ENCODE peak calls at places on chromosomes 1 and 21, in four cellular contexts. D is A673, F is K562, B is endodermal cell. C is an unnamed sample.

GRCh38 chr21:34836103-34836932 is 167.5 kb downstream of the CLIC6 start:
- DNase-seq in B (peak; percentile 43), D (no peak), F (no peak), C (peak; percentile 73)

GRCh38 chr1:22738522-22738921 is 27.9 kb downstream of the EPHB2 start:
- DNase-seq in B (no peak), D (no peak), F (no peak), C (no peak)

GRCh38 chr1:185054365-185055060 is 9.2 kb downstream of the RNF2 start:
- DNase-seq in B (peak; percentile 45), D (no peak), F (no peak), C (no peak)

GRCh38 chr1:70227439-70227838 is 6.3 kb downstream of the SRSF11 start:
- DNase-seq in F (no peak), D (no peak), B (no peak), C (no peak)

GRCh38 chr21:26835027-26835713 is 10.0 kb downstream of the ADAMTS1 start:
- DNase-seq in B (no peak), F (no peak), D (no peak), C (no peak)

GRCh38 chr1:41328780-41329640 is 32.2 kb upstream of the FOXO6 start:
- DNase-seq in D (no peak), B (no peak), F (no peak), C (no peak)

GRCh38 chr1:1968767-1969504 is 34.6 kb downstream of the CFAP74 start:
- DNase-seq in B (no peak), D (no peak), F (no peak), C (peak; percentile 31)

GRCh38 chr1:229124471-229125198 is 146.3 kb upstream of the RAB4A start:
- DNase-seq in D (no peak), F (no peak), B (no peak), C (no peak)

GRCh38 chr1:153404086-153404635 is 12.2 kb upstream of the S100A7A start:
- DNase-seq in F (no peak), B (peak; percentile 50), D (no peak), C (no peak)

GRCh38 chr1:196078691-196079090 is 529.5 kb downstream of the KCNT2 start:
- DNase-seq in F (peak; percentile 20), B (no peak), D (no peak), C (no peak)

GRCh38 chr1:201543871-201544521 is 5.1 kb downstream of the NAV1 start:
- DNase-seq in D (no peak), F (peak; percentile 39), B (no peak), C (no peak)

GRCh38 chr1:196372896-196373536 is 235.2 kb downstream of the KCNT2 start:
- DNase-seq in F (peak; percentile 23), B (no peak), D (peak; percentile 47), C (no peak)

GRCh38 chr1:93692001-93692400 is 10.4 kb upstream of the BCAR3 start:
- DNase-seq in D (no peak), F (no peak), B (no peak), C (no peak)

GRCh38 chr1:12386130-12386529 is 156.3 kb downstream of the VPS13D start:
- DNase-seq in D (no peak), B (no peak), F (no peak), C (no peak)

GRCh38 chr1:153967109-153967999 is at the start of gene CREB3L4:
- DNase-seq in B (peak; percentile 97), D (peak; percentile 99), F (peak; percentile 93), C (peak; percentile 91)

GRCh38 chr1:182056596-182057366 is 4.7 kb downstream of the ZNF648 start:
- DNase-seq in D (no peak), B (peak; percentile 48), F (no peak), C (no peak)

GRCh38 chr1:37999434-38000232 is 5.7 kb downstream of the FHL3 start:
- DNase-seq in D (peak; percentile 86), F (peak; percentile 92), B (peak; percentile 77), C (peak; percentile 54)

GRCh38 chr1:25738507-25738906 is 61.5 kb upstream of the SELENON start:
- DNase-seq in B (no peak), D (no peak), F (no peak), C (no peak)
- TF ChIP-seq CTCF in B (no peak), D (no peak), F (no peak), C (no peak)

GRCh38 chr1:31573261-31573660 is 3.1 kb upstream of the TINAGL1 start:
- DNase-seq in F (no peak), B (peak; percentile 36), D (no peak), C (no peak)
- H3K27me3 ChIP-seq in F (peaks cover 67% of the 10 kb centered on the region), B (no peaks in the 10 kb centered on the region), D (no peaks in the 10 kb centered on the region), C (no peaks in the 10 kb centered on the region)

DNA sequence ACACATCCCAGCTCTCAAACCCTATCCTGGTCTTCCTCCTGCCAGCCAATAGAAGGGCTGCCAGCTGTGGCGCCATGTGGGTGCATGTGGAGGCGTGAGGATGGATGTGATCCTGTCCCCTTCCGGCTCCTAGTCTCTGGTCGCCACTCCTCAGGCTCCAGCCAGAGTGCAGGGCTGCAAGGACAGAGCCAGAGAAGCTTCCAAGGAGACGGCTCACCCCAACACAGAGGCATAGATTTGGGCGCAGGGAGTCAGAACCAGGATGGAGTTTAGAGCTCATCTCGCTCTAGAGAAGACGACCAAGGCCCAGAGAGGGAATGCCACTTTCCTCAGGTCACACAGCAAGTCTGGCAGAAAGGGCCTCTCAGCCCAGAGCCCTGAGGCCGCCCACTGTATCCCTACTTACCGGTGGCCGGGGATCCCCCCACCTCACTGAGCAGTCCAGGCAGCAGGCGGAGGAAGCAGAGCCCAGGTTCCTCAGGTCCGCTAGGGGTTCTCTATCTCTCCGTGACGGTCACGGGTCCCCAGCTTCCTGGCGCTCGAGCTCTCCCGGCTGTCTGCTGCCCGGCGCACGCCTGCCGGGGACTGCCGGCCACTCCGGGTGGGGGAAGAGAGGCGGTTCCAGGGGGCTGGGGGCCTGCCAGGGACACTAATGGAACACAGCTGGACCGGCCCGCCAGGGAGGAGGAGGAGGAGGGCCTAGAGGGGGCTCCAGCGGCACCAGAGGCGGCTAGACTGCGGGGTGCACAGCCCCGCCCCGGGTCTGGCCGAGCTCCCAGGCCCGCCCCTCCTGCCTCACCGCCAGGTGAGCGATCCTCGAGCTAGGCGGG is at the start of gene COL16A1:
- DNase-seq in B (peak; percentile 85), D (peak; percentile 50), F (peak; percentile 36), C (peak; percentile 51)
- TF ChIP-seq CTCF in B (no peak), D (no peak), F (no peak), C (no peak)

GRCh38 chr1:75130312-75130677 is 3.9 kb upstream of the LHX8 start:
- DNase-seq in F (no peak), B (peak; percentile 79), D (no peak), C (no peak)
- H3K27me3 ChIP-seq in F (peaks cover 80% of the 10 kb centered on the region), B (peaks cover 96% of the 10 kb centered on the region), D (peaks cover 100% of the 10 kb centered on the region), C (peaks cover 19% of the 10 kb centered on the region)

DNA sequence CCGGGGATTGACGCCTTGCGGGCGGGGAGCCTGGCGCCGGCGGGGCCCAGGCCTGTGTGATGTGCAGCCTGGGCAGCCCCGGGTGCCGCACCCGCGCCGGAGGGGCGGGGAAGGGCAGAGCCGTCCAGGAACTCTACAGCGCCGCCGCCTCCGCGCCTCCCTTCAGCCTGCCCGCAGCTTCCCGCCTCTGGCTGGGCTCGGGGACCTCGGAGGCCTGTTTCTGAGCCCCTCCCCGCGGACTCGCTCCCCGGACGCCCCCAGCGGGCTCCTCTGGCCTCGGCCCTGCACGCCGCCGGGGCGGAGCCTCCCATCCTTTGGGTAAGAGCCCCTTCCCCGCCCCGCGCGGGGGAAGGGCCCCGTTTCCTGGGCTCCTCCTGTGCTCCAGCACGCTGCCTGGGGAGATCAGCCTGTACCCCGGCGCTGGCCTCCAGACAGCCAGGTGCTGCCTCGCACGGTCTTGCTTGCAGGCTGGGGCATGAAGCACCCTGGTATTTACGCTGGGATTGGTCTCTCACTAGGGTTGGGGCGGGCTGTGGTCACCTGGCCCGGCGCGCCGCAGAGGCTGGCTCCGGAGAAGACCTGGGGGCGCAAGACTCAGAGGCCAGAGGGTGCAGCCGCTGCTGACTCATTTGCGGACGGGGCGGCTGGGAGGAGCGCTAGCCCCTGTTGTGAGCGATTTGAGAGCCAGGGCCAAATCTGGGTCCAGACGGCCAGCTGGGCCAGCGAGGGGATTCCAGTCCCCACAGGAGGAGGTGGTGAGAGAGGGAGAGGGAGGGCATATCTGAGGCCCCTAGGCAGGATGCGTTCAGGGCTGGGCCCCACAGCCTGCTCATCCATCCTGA is 5.7 kb upstream of the ACOT11 start:
- DNase-seq in B (peak; percentile 95), D (peak; percentile 90), F (peak; percentile 67), C (peak; percentile 56)
- TF ChIP-seq CTCF in B (peak; percentile 54), D (peak; percentile 32), F (no peak), C (no peak)

GRCh38 chr1:110265186-110265585 is 55.1 kb downstream of the KCNC4 start:
- DNase-seq in B (no peak), D (no peak), F (no peak), C (no peak)

GRCh38 chr1:110272045-110272444 is 61.9 kb downstream of the KCNC4 start:
- DNase-seq in D (no peak), F (no peak), B (no peak), C (no peak)

GRCh38 chr1:110264430-110264829 is 54.3 kb downstream of the KCNC4 start:
- DNase-seq in B (no peak), F (no peak), D (no peak), C (no peak)

GRCh38 chr1:110262846-110263631 is 52.9 kb downstream of the KCNC4 start:
- DNase-seq in F (peak; percentile 30), D (no peak), B (no peak), C (no peak)

GRCh38 chr1:110267260-110267659 is 57.1 kb downstream of the KCNC4 start:
- DNase-seq in F (no peak), D (no peak), B (no peak), C (no peak)
- H3K27me3 ChIP-seq in F (peaks cover 45% of the 10 kb centered on the region), D (peaks cover 10% of the 10 kb centered on the region), B (no peaks in the 10 kb centered on the region), C (no peaks in the 10 kb centered on the region)

DNA sequence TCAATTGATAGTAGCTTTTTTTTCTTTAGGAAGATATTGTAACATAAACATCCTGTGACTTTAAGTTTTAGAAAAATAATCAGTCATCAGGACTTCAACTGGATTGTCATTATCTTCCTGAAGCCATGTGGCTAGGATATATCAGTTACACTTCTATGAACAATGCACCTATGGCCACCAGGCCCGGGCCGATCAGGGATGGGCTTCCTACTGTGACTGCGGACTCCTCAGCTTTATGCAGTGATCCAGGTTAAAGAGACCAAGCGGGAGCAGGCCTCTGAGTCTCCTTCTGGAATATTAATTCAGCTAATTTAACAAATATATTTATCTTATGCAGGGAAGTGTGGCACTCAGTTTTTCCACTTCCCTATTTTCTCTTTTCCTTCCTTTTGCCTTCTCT is 200.6 kb downstream of the ADGRL2 start:
- DNase-seq in F (no peak), B (peak; percentile 67), D (no peak), C (no peak)
- TF ChIP-seq CTCF in F (no peak), B (no peak), D (no peak), C (no peak)

DNA sequence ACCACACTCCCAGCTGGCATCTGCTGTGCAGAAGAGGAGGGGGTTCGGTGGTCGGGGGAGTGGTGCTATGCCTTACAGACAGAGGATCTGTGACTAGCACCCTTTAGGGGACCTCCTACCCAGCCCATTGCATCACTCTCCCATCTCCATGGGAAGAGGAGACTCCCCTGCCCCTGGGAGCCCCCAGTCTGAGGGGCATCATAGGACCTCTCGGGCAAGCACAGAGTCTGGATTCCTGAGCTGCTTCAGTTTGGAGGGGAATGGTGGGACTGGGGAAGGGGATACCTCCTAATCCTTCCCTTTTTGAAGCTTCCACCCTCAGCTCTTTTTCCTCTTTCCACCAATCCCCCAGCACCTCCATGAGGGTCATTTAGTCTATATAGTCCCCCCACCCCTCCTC is 1.4 kb downstream of the INSRR start:
- DNase-seq in B (no peak), F (no peak), D (no peak), C (no peak)
- H3K27me3 ChIP-seq in B (peaks cover 90% of the 10 kb centered on the region), F (no peaks in the 10 kb centered on the region), D (peaks cover 27% of the 10 kb centered on the region), C (peaks cover 1% of the 10 kb centered on the region)